ENCODE peak calls at places on chromosome X, in five cellular contexts. H is HT-29, O is endothelial cell, W is nephron progenitor cell, Q is MCF 10A. V is an unnamed sample.

GRCh38 chrX:3712870-3713224 is 602 bp downstream of the PRKX start:
- DNase-seq in H (no peak), O (no peak), W (no peak), Q (no peak), V (no peak)

GRCh38 chrX:155534800-155535199 is 76.4 kb upstream of the F8A3 start:
- DNase-seq in H (peak), O (no peak), W (no peak), Q (no peak), V (no peak)

GRCh38 chrX:13110427-13111324 is 66.3 kb upstream of the FAM9C start:
- DNase-seq in H (peak), O (no peak), W (no peak), Q (peak), V (peak)

GRCh38 chrX:49910344-49910743 is 12.1 kb upstream of the CLCN5 start:
- DNase-seq in H (no peak), O (no peak), W (no peak), Q (no peak), V (no peak)

GRCh38 chrX:84907324-84907946 is 96.2 kb upstream of the APOOL start:
- DNase-seq in H (peak), O (no peak), W (no peak), Q (peak), V (peak)

GRCh38 chrX:70219938-70220764 is 14.3 kb upstream of the AWAT1 start:
- DNase-seq in H (peak), O (no peak), W (no peak), Q (peak), V (peak)

GRCh38 chrX:37860731-37861130 is 13.4 kb upstream of the DYNLT3 start:
- DNase-seq in H (no peak), O (no peak), W (peak), Q (no peak), V (no peak)

GRCh38 chrX:11543249-11543648 is 122.5 kb downstream of the ARHGAP6 start:
- DNase-seq in H (peak), O (no peak), W (no peak), Q (no peak), V (no peak)

GRCh38 chrX:40152173-40152705 is 54.5 kb upstream of the BCOR start:
- DNase-seq in H (no peak), O (peak), W (peak), Q (no peak), V (no peak)

GRCh38 chrX:49988128-49988527 is 65.7 kb downstream of the CLCN5 start:
- DNase-seq in H (no peak), O (no peak), W (no peak), Q (no peak), V (no peak)

GRCh38 chrX:152072236-152072635 is 66.1 kb downstream of the MAGEA10 start:
- DNase-seq in H (peak), O (no peak), W (no peak), Q (peak), V (peak)

GRCh38 chrX:66638591-66639500 is at the start of gene EDA2R:
- DNase-seq in H (no peak), O (peak), W (peak), Q (peak), V (peak)

GRCh38 chrX:115360220-115360781 is 70.8 kb downstream of the LUZP4 start:
- DNase-seq in H (no peak), O (no peak), W (no peak), Q (no peak), V (no peak)

GRCh38 chrX:102712967-102713677 is 874 bp downstream of the GPRASP2 start:
- DNase-seq in H (peak), O (peak), W (peak), Q (peak), V (peak)

GRCh38 chrX:72169008-72169728 is 12.4 kb upstream of the PIN4 start:
- DNase-seq in H (no peak), O (no peak), W (no peak), Q (no peak), V (peak)

GRCh38 chrX:10569946-10570345 is 50.4 kb downstream of the MID1 start:
- DNase-seq in H (no peak), O (no peak), W (no peak), Q (no peak), V (peak)

GRCh38 chrX:9329056-9329455 is 135.8 kb upstream of the TBL1X start:
- DNase-seq in H (no peak), O (no peak), W (no peak), Q (no peak), V (no peak)

GRCh38 chrX:47796433-47796906 is 40.2 kb upstream of the ZNF81 start:
- DNase-seq in H (no peak), O (no peak), W (no peak), Q (peak), V (peak)